ENCODE peak calls at places on chromosomes 2 and 18, in five cellular contexts. One of them, this sample, is unnamed.

GRCh38 chr2:149331023-149331400 is 625 bp downstream of the LYPD6 start:
- DNase-seq in activated effector memory CD4-positive, alpha-beta T cell treated with Interleukin-2 at 50 U/mL for 16 hours: no peak
- DNase-seq in activated naive CD4-positive, alpha-beta T cell treated with anti-CD3 and anti-CD28 coated beads for 36 hours: no peak
- DNase-seq in AG09319: no peak
- DNase-seq in HuH-7.5: peak; percentile 44
- DNase-seq in this sample: peak; percentile 36

GRCh38 chr2:217258170-217258569 is 398.3 kb upstream of the TNP1 start:
- DNase-seq in activated effector memory CD4-positive, alpha-beta T cell treated with Interleukin-2 at 50 U/mL for 16 hours: no peak
- DNase-seq in activated naive CD4-positive, alpha-beta T cell treated with anti-CD3 and anti-CD28 coated beads for 36 hours: no peak
- DNase-seq in AG09319: no peak
- DNase-seq in HuH-7.5: no peak
- DNase-seq in this sample: no peak

GRCh38 chr2:96878796-96879544 is 9.1 kb upstream of the SEMA4C start:
- DNase-seq in activated effector memory CD4-positive, alpha-beta T cell treated with Interleukin-2 at 50 U/mL for 16 hours: no peak
- DNase-seq in activated naive CD4-positive, alpha-beta T cell treated with anti-CD3 and anti-CD28 coated beads for 36 hours: no peak
- DNase-seq in AG09319: no peak
- DNase-seq in HuH-7.5: no peak
- DNase-seq in this sample: no peak

GRCh38 chr18:9701604-9702324 is 6.3 kb upstream of the RAB31 start:
- DNase-seq in activated effector memory CD4-positive, alpha-beta T cell treated with Interleukin-2 at 50 U/mL for 16 hours: no peak
- DNase-seq in activated naive CD4-positive, alpha-beta T cell treated with anti-CD3 and anti-CD28 coated beads for 36 hours: peak; percentile 20
- DNase-seq in AG09319: no peak
- DNase-seq in HuH-7.5: no peak
- DNase-seq in this sample: no peak

GRCh38 chr18:44842588-44843412 is 162.1 kb downstream of the SETBP1 start:
- DNase-seq in activated effector memory CD4-positive, alpha-beta T cell treated with Interleukin-2 at 50 U/mL for 16 hours: no peak
- DNase-seq in activated naive CD4-positive, alpha-beta T cell treated with anti-CD3 and anti-CD28 coated beads for 36 hours: no peak
- DNase-seq in AG09319: no peak
- DNase-seq in HuH-7.5: no peak
- DNase-seq in this sample: no peak

GRCh38 chr2:39981877-39982276 is 202.8 kb upstream of the THUMPD2 start:
- DNase-seq in activated effector memory CD4-positive, alpha-beta T cell treated with Interleukin-2 at 50 U/mL for 16 hours: no peak
- DNase-seq in activated naive CD4-positive, alpha-beta T cell treated with anti-CD3 and anti-CD28 coated beads for 36 hours: no peak
- DNase-seq in AG09319: peak; percentile 62
- DNase-seq in HuH-7.5: no peak
- DNase-seq in this sample: no peak

GRCh38 chr2:85468704-85469349 is 50.3 kb downstream of the SH2D6 start:
- DNase-seq in activated effector memory CD4-positive, alpha-beta T cell treated with Interleukin-2 at 50 U/mL for 16 hours: no peak
- DNase-seq in activated naive CD4-positive, alpha-beta T cell treated with anti-CD3 and anti-CD28 coated beads for 36 hours: no peak
- DNase-seq in AG09319: no peak
- DNase-seq in HuH-7.5: no peak
- DNase-seq in this sample: peak; percentile 61

GRCh38 chr2:105438104-105438929 is 39.5 kb upstream of the FHL2 start:
- DNase-seq in activated effector memory CD4-positive, alpha-beta T cell treated with Interleukin-2 at 50 U/mL for 16 hours: no peak
- DNase-seq in activated naive CD4-positive, alpha-beta T cell treated with anti-CD3 and anti-CD28 coated beads for 36 hours: no peak
- DNase-seq in AG09319: no peak
- DNase-seq in HuH-7.5: no peak
- DNase-seq in this sample: no peak

GRCh38 chr2:174121612-174122011 is 126.7 kb downstream of the OLA1 start:
- DNase-seq in activated effector memory CD4-positive, alpha-beta T cell treated with Interleukin-2 at 50 U/mL for 16 hours: no peak
- DNase-seq in activated naive CD4-positive, alpha-beta T cell treated with anti-CD3 and anti-CD28 coated beads for 36 hours: no peak
- DNase-seq in AG09319: no peak
- DNase-seq in HuH-7.5: no peak
- DNase-seq in this sample: no peak

GRCh38 chr2:195124391-195125079 is 532.5 kb upstream of the SLC39A10 start:
- DNase-seq in activated effector memory CD4-positive, alpha-beta T cell treated with Interleukin-2 at 50 U/mL for 16 hours: no peak
- DNase-seq in activated naive CD4-positive, alpha-beta T cell treated with anti-CD3 and anti-CD28 coated beads for 36 hours: no peak
- DNase-seq in AG09319: no peak
- DNase-seq in HuH-7.5: no peak
- DNase-seq in this sample: no peak

GRCh38 chr18:45335644-45336043 is 279.6 kb upstream of the SLC14A2 start:
- DNase-seq in activated effector memory CD4-positive, alpha-beta T cell treated with Interleukin-2 at 50 U/mL for 16 hours: no peak
- DNase-seq in activated naive CD4-positive, alpha-beta T cell treated with anti-CD3 and anti-CD28 coated beads for 36 hours: no peak
- DNase-seq in AG09319: no peak
- DNase-seq in HuH-7.5: no peak
- DNase-seq in this sample: no peak

GRCh38 chr2:74548919-74549684 is 4.6 kb downstream of the LOXL3 start:
- DNase-seq in activated effector memory CD4-positive, alpha-beta T cell treated with Interleukin-2 at 50 U/mL for 16 hours: no peak
- DNase-seq in activated naive CD4-positive, alpha-beta T cell treated with anti-CD3 and anti-CD28 coated beads for 36 hours: no peak
- DNase-seq in AG09319: no peak
- DNase-seq in HuH-7.5: peak; percentile 76
- DNase-seq in this sample: peak; percentile 80

This sample was measured in HAP-1.